ENCODE peak calls at places on chromosomes 3 and 15, in four cellular contexts. L, S, G and J are unnamed samples. For H3K36me3, the result is how much of the 10 kb centered on the place peaks cover.

GRCh38 chr3:27632431-27633223 is 89.5 kb downstream of the EOMES start:
- DNase-seq in L (peak), S (peak), G (peak), J (peak)

GRCh38 chr3:152128356-152128755 is 140.4 kb upstream of the MBNL1 start:
- DNase-seq in L (no peak), S (no peak), G (no peak), J (no peak)

GRCh38 chr3:74636981-74637380 is 22.5 kb upstream of the CNTN3 start:
- DNase-seq in L (no peak), S (no peak), G (no peak), J (no peak)

GRCh38 chr3:127226946-127227842 is 34.3 kb downstream of the PRR23E start:
- DNase-seq in L (no peak), S (no peak), G (peak), J (no peak)

GRCh38 chr3:81684739-81685395 is 76.6 kb downstream of the GBE1 start:
- DNase-seq in L (no peak), S (no peak), G (no peak), J (peak)

GRCh38 chr15:22919171-22919570 is 61.0 kb downstream of the CYFIP1 start:
- DNase-seq in L (no peak), S (no peak), G (no peak), J (no peak)

GRCh38 chr3:10286596-10287295 is 6.0 kb downstream of the GHRL start:
- DNase-seq in L (peak), S (no peak), G (no peak), J (no peak)

GRCh38 chr3:8485141-8485840 is 16.3 kb upstream of the LMCD1 start:
- DNase-seq in L (no peak), S (no peak), G (no peak), J (no peak)

GRCh38 chr3:141367038-141367730 is 1.1 kb upstream of the ZBTB38 start:
- DNase-seq in L (no peak), S (no peak), G (no peak), J (no peak)

GRCh38 chr3:178059836-178060235 is 476.4 kb upstream of the KCNMB2 start:
- DNase-seq in L (no peak), S (no peak), G (no peak), J (no peak)

GRCh38 chr3:14902719-14903118 is 44.7 kb upstream of the NR2C2 start:
- DNase-seq in L (peak), S (no peak), G (no peak), J (peak)

GRCh38 chr15:60363024-60363674 is 34.6 kb downstream of the ANXA2 start:
- DNase-seq in L (no peak), S (no peak), G (no peak), J (peak)
- TF ChIP-seq CTCF in L (no peak), S (no peak), G (no peak), J (no peak)

GRCh38 chr3:55482496-55483195 is 4.5 kb downstream of the WNT5A start:
- DNase-seq in L (peak), S (no peak), G (peak), J (peak)

GRCh38 chr3:55481918-55482495 is 5.1 kb downstream of the WNT5A start:
- DNase-seq in L (peak), S (no peak), G (peak), J (peak)

GRCh38 chr3:55483196-55484095 is 3.7 kb downstream of the WNT5A start:
- DNase-seq in L (no peak), S (no peak), G (peak), J (peak)

GRCh38 chr3:55484191-55484644 is 2.9 kb downstream of the WNT5A start:
- DNase-seq in L (peak), S (no peak), G (no peak), J (peak)

GRCh38 chr3:55481067-55481917 is 5.8 kb downstream of the WNT5A start:
- DNase-seq in L (peak), S (no peak), G (peak), J (peak)
- H3K36me3 ChIP-seq in L (under half), S (under half), G (under half), J (under half)

DNA sequence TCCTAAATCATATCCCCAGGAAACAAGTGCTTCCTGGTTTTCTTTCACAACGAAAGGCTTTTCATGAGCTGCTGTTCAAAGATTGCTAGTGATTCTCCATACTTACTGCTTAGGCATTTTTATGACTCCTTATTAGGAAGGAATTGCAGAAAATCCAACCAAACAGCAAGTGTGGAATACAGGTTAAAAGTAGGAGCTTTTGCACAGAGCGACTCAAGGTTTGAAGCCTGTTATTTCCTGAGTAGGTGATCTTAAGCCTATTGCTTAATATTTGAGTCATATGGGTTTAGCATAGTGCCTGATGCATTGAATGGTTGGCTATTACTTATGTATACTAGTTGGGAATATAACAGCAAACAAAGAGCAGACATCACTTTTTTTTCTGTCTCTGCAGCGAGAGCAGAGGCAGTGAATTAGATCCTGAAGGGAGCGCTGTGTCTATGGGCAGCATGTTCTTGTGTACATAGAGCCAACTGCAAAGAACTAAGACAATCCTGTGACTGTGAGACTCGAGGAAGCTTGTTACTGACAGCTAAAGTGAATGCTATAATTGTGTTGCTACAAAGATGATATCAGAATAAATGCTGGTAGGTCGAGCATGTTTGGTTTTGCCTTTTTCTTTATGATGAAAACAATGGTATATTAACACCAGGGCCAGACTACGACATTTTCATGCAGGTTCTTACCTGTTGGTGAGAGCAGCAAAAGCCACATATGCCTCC is 6.3 kb downstream of the TM4SF1 start:
- DNase-seq in L (no peak), S (no peak), G (no peak), J (peak)
- TF ChIP-seq CTCF in L (no peak), S (no peak), G (no peak), J (no peak)

GRCh38 chr3:69006083-69006482 is 7.4 kb downstream of the EOGT start:
- DNase-seq in L (no peak), S (no peak), G (no peak), J (no peak)

GRCh38 chr3:68999605-69000004 is 13.9 kb downstream of the EOGT start:
- DNase-seq in L (no peak), S (no peak), G (no peak), J (no peak)

GRCh38 chr3:69008980-69009379 is 4.5 kb downstream of the EOGT start:
- DNase-seq in L (no peak), S (no peak), G (no peak), J (no peak)

GRCh38 chr3:69005071-69005816 is 8.2 kb downstream of the EOGT start:
- DNase-seq in L (no peak), S (no peak), G (no peak), J (no peak)

DNA sequence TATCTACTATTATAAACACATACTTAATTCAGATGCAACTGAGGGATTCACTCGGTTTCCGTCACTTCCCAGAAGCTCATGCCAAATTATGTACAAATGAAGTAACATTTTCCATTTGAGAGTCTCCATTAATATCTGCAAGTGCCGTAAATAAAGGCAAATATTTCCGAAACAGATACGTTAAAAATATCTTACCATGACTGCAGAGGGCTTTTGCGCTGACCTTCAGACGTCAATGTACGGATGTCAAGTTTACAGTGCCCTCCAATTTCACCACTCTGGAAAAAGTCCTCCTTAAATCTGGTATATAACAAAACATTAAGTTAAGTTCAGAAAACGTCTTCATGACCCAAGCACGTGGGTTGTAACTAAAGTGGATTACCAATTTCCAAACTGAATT is 9.3 kb downstream of the EOGT start:
- DNase-seq in L (no peak), S (no peak), G (no peak), J (no peak)
- H3K36me3 ChIP-seq in L (under half), S (under half), G (under half), J (under half)

GRCh38 chr3:124277516-124277890 is 285.6 kb upstream of the ROPN1 start:
- DNase-seq in L (peak), S (no peak), G (no peak), J (no peak)

GRCh38 chr3:124283644-124284008 is 291.7 kb upstream of the ROPN1 start:
- DNase-seq in L (no peak), S (no peak), G (no peak), J (no peak)

GRCh38 chr3:124276863-124277515 is 285.1 kb upstream of the ROPN1 start:
- DNase-seq in L (peak), S (no peak), G (no peak), J (no peak)

GRCh38 chr3:124282751-124283643 is 291.1 kb upstream of the ROPN1 start:
- DNase-seq in L (no peak), S (no peak), G (no peak), J (peak)

DNA sequence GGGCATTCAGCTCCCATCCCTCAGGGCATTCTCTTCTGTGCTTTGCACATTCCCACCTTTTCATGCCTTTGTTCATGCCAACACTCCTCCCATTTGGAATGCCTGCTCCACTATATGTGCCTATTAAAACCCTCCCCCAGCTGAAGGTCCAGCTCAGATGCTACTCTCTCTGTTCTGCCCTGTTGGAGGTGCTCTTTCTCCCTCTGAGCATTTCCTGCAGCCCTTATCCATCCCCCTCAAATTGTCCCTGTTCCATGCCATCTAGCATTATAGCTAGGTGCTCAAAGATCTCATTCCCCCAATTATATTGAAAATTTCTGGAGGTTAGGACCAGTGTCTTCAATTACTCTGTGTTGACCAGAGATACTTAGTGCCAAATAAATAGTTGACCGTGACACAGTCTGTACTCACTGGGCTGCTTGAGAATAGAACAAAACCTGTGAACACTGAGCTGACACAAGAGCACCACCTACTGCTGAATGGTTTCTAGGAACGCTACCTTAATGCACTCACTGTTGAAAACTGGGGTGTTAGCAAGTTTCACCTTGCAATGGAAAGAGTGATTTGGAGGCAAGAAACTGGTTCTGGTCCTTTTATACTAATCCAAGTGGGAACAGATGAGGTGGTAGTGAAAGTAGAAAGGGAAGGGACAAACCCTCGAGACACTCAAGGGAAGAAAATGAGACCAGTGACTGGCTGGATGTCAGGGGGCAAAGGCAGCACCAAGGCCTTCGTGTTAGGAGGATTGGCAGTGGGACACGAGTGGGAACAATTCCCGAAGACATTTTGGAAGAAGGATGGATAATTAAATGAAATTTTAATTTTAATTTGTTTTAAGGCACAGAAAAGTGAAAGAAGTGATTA is 289.8 kb upstream of the ROPN1 start:
- DNase-seq in L (no peak), S (no peak), G (peak), J (peak)
- TF ChIP-seq CTCF in L (no peak), S (no peak), G (peak), J (peak)

GRCh38 chr15:100333236-100333635 is 8.5 kb downstream of the ADAMTS17 start:
- DNase-seq in L (no peak), S (no peak), G (no peak), J (no peak)
- H3K36me3 ChIP-seq in L (under half), S (under half), G (under half), J (under half)